ENCODE peak calls at places on chromosomes 16 and 17, in six cellular contexts. One of them, this sample, is unnamed. For H3K4me1, the result is how much of the 10 kb centered on the place peaks cover.

GRCh38 chr17:521168-521525 is 168.5 kb upstream of the RPH3AL start:
- DNase-seq in tibial nerve: no peak
- DNase-seq in Karpas-422: no peak
- DNase-seq in fibroblast of lung: no peak
- DNase-seq in adrenal gland: no peak
- DNase-seq in breast epithelium: no peak
- DNase-seq in this sample: no peak

GRCh38 chr17:75086496-75087181 is 1.1 kb upstream of the SLC16A5 start:
- DNase-seq in adrenal gland: no peak
- DNase-seq in breast epithelium: no peak
- DNase-seq in Karpas-422: no peak
- DNase-seq in tibial nerve: no peak
- DNase-seq in fibroblast of lung: no peak
- DNase-seq in this sample: peak

GRCh38 chr17:17783825-17784598 is 52.8 kb downstream of the SREBF1 start:
- DNase-seq in adrenal gland: peak
- DNase-seq in fibroblast of lung: peak
- DNase-seq in breast epithelium: no peak
- DNase-seq in Karpas-422: peak
- DNase-seq in tibial nerve: no peak
- DNase-seq in this sample: peak

GRCh38 chr16:65524997-65525396 is 403.1 kb upstream of the CDH11 start:
- DNase-seq in tibial nerve: no peak
- DNase-seq in adrenal gland: no peak
- DNase-seq in breast epithelium: no peak
- DNase-seq in Karpas-422: no peak
- DNase-seq in fibroblast of lung: peak
- DNase-seq in this sample: no peak

GRCh38 chr16:58661199-58661830 is 23.3 kb downstream of the SLC38A7 start:
- DNase-seq in breast epithelium: no peak
- DNase-seq in tibial nerve: no peak
- DNase-seq in fibroblast of lung: peak
- DNase-seq in Karpas-422: peak
- DNase-seq in adrenal gland: peak
- DNase-seq in this sample: peak

GRCh38 chr16:48156790-48157209 is 1.0 kb upstream of the ABCC12 start:
- DNase-seq in adrenal gland: peak
- DNase-seq in fibroblast of lung: peak
- DNase-seq in breast epithelium: peak
- DNase-seq in Karpas-422: peak
- DNase-seq in tibial nerve: peak
- DNase-seq in this sample: peak

GRCh38 chr17:42985225-42985624 is 4.9 kb downstream of the RUNDC1 start:
- DNase-seq in tibial nerve: no peak
- DNase-seq in fibroblast of lung: no peak
- DNase-seq in Karpas-422: peak
- DNase-seq in breast epithelium: no peak
- DNase-seq in adrenal gland: no peak
- DNase-seq in this sample: no peak

GRCh38 chr16:24800586-24800985 is 45.2 kb upstream of the SLC5A11 start:
- DNase-seq in tibial nerve: no peak
- DNase-seq in fibroblast of lung: peak
- DNase-seq in Karpas-422: peak
- DNase-seq in breast epithelium: no peak
- DNase-seq in adrenal gland: no peak
- DNase-seq in this sample: no peak

GRCh38 chr16:52993179-52993578 is 59.5 kb downstream of the CHD9NB start:
- DNase-seq in tibial nerve: no peak
- DNase-seq in adrenal gland: no peak
- DNase-seq in breast epithelium: no peak
- DNase-seq in fibroblast of lung: no peak
- DNase-seq in Karpas-422: no peak
- DNase-seq in this sample: no peak

GRCh38 chr17:9677411-9677810 is 32.1 kb downstream of the USP43 start:
- DNase-seq in adrenal gland: no peak
- DNase-seq in Karpas-422: no peak
- DNase-seq in tibial nerve: no peak
- DNase-seq in breast epithelium: no peak
- DNase-seq in fibroblast of lung: no peak
- DNase-seq in this sample: no peak

GRCh38 chr17:61000911-61001310 is 323.3 kb downstream of the BCAS3 start:
- DNase-seq in Karpas-422: no peak
- DNase-seq in adrenal gland: no peak
- DNase-seq in breast epithelium: no peak
- DNase-seq in tibial nerve: no peak
- DNase-seq in fibroblast of lung: peak
- DNase-seq in this sample: no peak

GRCh38 chr17:46857600-46857999 is 6.2 kb downstream of the WNT9B start:
- DNase-seq in tibial nerve: no peak
- DNase-seq in adrenal gland: no peak
- DNase-seq in Karpas-422: no peak
- DNase-seq in fibroblast of lung: no peak
- DNase-seq in breast epithelium: no peak
- DNase-seq in this sample: no peak

GRCh38 chr17:40883031-40883430 is 2.0 kb downstream of the KRT20 start:
- DNase-seq in fibroblast of lung: no peak
- DNase-seq in adrenal gland: no peak
- DNase-seq in tibial nerve: no peak
- DNase-seq in breast epithelium: no peak
- DNase-seq in Karpas-422: no peak
- DNase-seq in this sample: no peak

GRCh38 chr17:17051380-17051779 is 9.1 kb downstream of the MPRIP start:
- DNase-seq in fibroblast of lung: no peak
- DNase-seq in Karpas-422: no peak
- DNase-seq in tibial nerve: no peak
- DNase-seq in adrenal gland: no peak
- DNase-seq in breast epithelium: no peak
- DNase-seq in this sample: no peak

GRCh38 chr17:2237960-2238359 is 65.6 kb downstream of the SMG6 start:
- DNase-seq in breast epithelium: no peak
- DNase-seq in tibial nerve: no peak
- DNase-seq in adrenal gland: no peak
- DNase-seq in fibroblast of lung: no peak
- DNase-seq in Karpas-422: no peak
- DNase-seq in this sample: no peak

GRCh38 chr16:24844101-24845030 is 1.4 kb upstream of the SLC5A11 start:
- DNase-seq in fibroblast of lung: no peak
- DNase-seq in Karpas-422: no peak
- DNase-seq in tibial nerve: no peak
- DNase-seq in breast epithelium: no peak
- DNase-seq in adrenal gland: no peak
- DNase-seq in this sample: peak

GRCh38 chr17:7929158-7930029 is at the start of gene KCNAB3:
- DNase-seq in tibial nerve: no peak
- DNase-seq in adrenal gland: no peak
- DNase-seq in Karpas-422: peak
- DNase-seq in fibroblast of lung: peak
- DNase-seq in breast epithelium: no peak
- DNase-seq in this sample: no peak

GRCh38 chr17:66557193-66557592 is 254.8 kb downstream of the PRKCA start:
- DNase-seq in Karpas-422: no peak
- DNase-seq in adrenal gland: no peak
- DNase-seq in breast epithelium: no peak
- DNase-seq in fibroblast of lung: no peak
- DNase-seq in tibial nerve: no peak
- DNase-seq in this sample: no peak

GRCh38 chr17:11308550-11308949 is 67.5 kb downstream of the SHISA6 start:
- DNase-seq in adrenal gland: no peak
- DNase-seq in tibial nerve: no peak
- DNase-seq in Karpas-422: no peak
- DNase-seq in breast epithelium: no peak
- DNase-seq in fibroblast of lung: no peak
- DNase-seq in this sample: no peak

GRCh38 chr16:30997887-30998711 is 12.3 kb downstream of the STX1B start:
- DNase-seq in tibial nerve: no peak
- DNase-seq in adrenal gland: peak
- DNase-seq in breast epithelium: no peak
- DNase-seq in Karpas-422: no peak
- DNase-seq in fibroblast of lung: peak
- DNase-seq in this sample: no peak

GRCh38 chr16:12002447-12003006 is 26.0 kb downstream of the SNX29 start:
- DNase-seq in adrenal gland: no peak
- DNase-seq in fibroblast of lung: peak
- DNase-seq in Karpas-422: no peak
- DNase-seq in breast epithelium: no peak
- DNase-seq in tibial nerve: no peak
- DNase-seq in this sample: no peak

GRCh38 chr17:27547301-27547683 is 83.7 kb upstream of the LGALS9 start:
- DNase-seq in adrenal gland: no peak
- DNase-seq in breast epithelium: no peak
- DNase-seq in Karpas-422: no peak
- DNase-seq in tibial nerve: no peak
- DNase-seq in fibroblast of lung: no peak
- DNase-seq in this sample: no peak

GRCh38 chr17:27315796-27316465 is 22.0 kb downstream of the WSB1 start:
- DNase-seq in tibial nerve: no peak
- DNase-seq in fibroblast of lung: no peak
- DNase-seq in breast epithelium: no peak
- DNase-seq in adrenal gland: no peak
- DNase-seq in Karpas-422: no peak
- DNase-seq in this sample: no peak

GRCh38 chr17:61619493-61619892 is 28.5 kb upstream of the NACA2 start:
- DNase-seq in breast epithelium: no peak
- DNase-seq in adrenal gland: no peak
- DNase-seq in tibial nerve: no peak
- DNase-seq in fibroblast of lung: peak
- DNase-seq in Karpas-422: peak
- DNase-seq in this sample: no peak

GRCh38 chr16:19885456-19886060 is 910 bp upstream of the GPRC5B start:
- DNase-seq in fibroblast of lung: no peak
- DNase-seq in breast epithelium: no peak
- DNase-seq in Karpas-422: no peak
- DNase-seq in adrenal gland: no peak
- DNase-seq in tibial nerve: no peak
- DNase-seq in this sample: no peak

GRCh38 chr17:44097110-44097810 is 26.2 kb downstream of the HDAC5 start:
- DNase-seq in tibial nerve: no peak
- DNase-seq in adrenal gland: peak
- DNase-seq in Karpas-422: no peak
- DNase-seq in fibroblast of lung: peak
- DNase-seq in breast epithelium: no peak
- DNase-seq in this sample: no peak

DNA sequence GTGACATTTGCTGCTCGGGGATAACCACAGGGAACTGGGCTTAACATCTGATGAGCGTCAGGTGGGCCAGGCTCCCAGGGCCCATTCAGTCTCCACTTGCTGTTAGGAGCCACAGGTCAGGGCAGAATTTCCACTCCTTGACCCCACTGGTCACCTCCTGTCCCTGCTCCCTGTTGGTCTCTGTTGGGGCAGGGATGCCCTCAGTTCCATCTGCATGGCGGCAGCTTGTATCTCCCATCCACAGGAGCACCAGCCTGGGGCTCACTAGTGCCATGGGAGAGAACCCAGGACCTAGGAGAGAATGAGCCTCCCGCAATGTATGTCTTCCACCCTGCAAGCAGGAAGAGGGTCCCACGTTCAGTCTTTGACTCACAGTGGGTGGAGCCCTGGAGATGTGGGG is 212.1 kb downstream of the CCDC182 start:
- DNase-seq in breast epithelium: no peak
- DNase-seq in tibial nerve: no peak
- DNase-seq in fibroblast of lung: no peak
- DNase-seq in adrenal gland: no peak
- DNase-seq in Karpas-422: no peak
- DNase-seq in this sample: no peak
- H3K27ac ChIP-seq in breast epithelium: no peak
- H3K27ac ChIP-seq in tibial nerve: no peak
- H3K27ac ChIP-seq in fibroblast of lung: no peak
- H3K27ac ChIP-seq in adrenal gland: no peak
- H3K27ac ChIP-seq in Karpas-422: peak
- H3K27ac ChIP-seq in this sample: no peak

GRCh38 chr17:48294989-48295892 is 134.8 kb downstream of the SKAP1 start:
- DNase-seq in breast epithelium: no peak
- DNase-seq in adrenal gland: no peak
- DNase-seq in Karpas-422: peak
- DNase-seq in tibial nerve: no peak
- DNase-seq in fibroblast of lung: no peak
- DNase-seq in this sample: no peak

GRCh38 chr17:48296453-48296852 is 133.6 kb downstream of the SKAP1 start:
- DNase-seq in adrenal gland: no peak
- DNase-seq in tibial nerve: no peak
- DNase-seq in Karpas-422: no peak
- DNase-seq in fibroblast of lung: no peak
- DNase-seq in breast epithelium: no peak
- DNase-seq in this sample: no peak

GRCh38 chr17:48301002-48301401 is 129.0 kb downstream of the SKAP1 start:
- DNase-seq in fibroblast of lung: no peak
- DNase-seq in adrenal gland: no peak
- DNase-seq in tibial nerve: no peak
- DNase-seq in breast epithelium: no peak
- DNase-seq in Karpas-422: no peak
- DNase-seq in this sample: no peak

GRCh38 chr17:48297825-48298224 is 132.2 kb downstream of the SKAP1 start:
- DNase-seq in fibroblast of lung: no peak
- DNase-seq in breast epithelium: no peak
- DNase-seq in adrenal gland: no peak
- DNase-seq in tibial nerve: no peak
- DNase-seq in Karpas-422: no peak
- DNase-seq in this sample: peak

GRCh38 chr17:48299760-48300159 is 130.3 kb downstream of the SKAP1 start:
- DNase-seq in Karpas-422: no peak
- DNase-seq in adrenal gland: no peak
- DNase-seq in tibial nerve: no peak
- DNase-seq in fibroblast of lung: no peak
- DNase-seq in breast epithelium: no peak
- DNase-seq in this sample: no peak
- H3K4me1 ChIP-seq in Karpas-422: under half
- H3K4me1 ChIP-seq in adrenal gland: under half
- H3K4me1 ChIP-seq in tibial nerve: under half
- H3K4me1 ChIP-seq in fibroblast of lung: under half
- H3K4me1 ChIP-seq in breast epithelium: under half
- H3K4me1 ChIP-seq in this sample: under half

DNA sequence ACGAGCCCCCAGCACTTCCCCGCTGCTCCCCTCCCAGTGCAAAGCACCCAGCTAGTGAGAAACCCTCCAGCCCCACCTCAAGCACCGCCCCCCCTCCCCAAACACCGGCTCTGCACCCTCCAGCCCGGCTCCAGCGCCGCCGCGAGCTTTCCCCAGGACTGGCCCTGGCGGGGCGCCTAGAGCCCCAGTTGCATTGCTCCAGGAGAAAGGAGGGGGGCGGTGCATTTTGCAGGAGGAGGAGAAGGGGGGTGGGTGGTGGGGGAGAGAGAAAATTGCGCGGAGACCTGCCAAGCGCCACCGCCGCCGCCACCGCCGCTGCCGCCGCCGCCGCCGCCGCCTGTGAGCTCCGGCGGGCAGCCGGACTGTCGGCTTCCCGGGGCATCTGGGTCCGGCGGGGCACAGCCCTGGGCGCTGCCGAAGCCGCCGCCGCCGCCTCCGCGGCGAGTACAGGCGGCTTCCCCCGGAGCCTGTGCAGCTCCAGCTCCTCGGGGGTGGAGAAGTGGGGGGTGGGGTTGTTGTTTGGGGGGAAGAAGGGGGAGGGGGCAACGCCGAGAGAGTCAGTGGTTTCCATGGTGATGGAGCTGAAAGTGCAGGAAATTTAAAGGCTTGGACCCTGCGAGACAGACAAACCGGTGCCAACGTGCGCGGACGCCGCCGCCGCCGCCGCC is at the start of gene NOG:
- DNase-seq in fibroblast of lung: peak
- DNase-seq in adrenal gland: no peak
- DNase-seq in tibial nerve: no peak
- DNase-seq in Karpas-422: no peak
- DNase-seq in breast epithelium: no peak
- DNase-seq in this sample: peak
- H3K27ac ChIP-seq in fibroblast of lung: peak
- H3K27ac ChIP-seq in adrenal gland: no peak
- H3K27ac ChIP-seq in tibial nerve: peak
- H3K27ac ChIP-seq in Karpas-422: no peak
- H3K27ac ChIP-seq in breast epithelium: peak
- H3K27ac ChIP-seq in this sample: no peak

GRCh38 chr16:57481421-57481820 is 4.9 kb downstream of the DOK4 start:
- DNase-seq in adrenal gland: no peak
- DNase-seq in Karpas-422: no peak
- DNase-seq in fibroblast of lung: no peak
- DNase-seq in breast epithelium: peak
- DNase-seq in tibial nerve: peak
- DNase-seq in this sample: no peak
- H3K4me1 ChIP-seq in adrenal gland: under half
- H3K4me1 ChIP-seq in Karpas-422: under half
- H3K4me1 ChIP-seq in fibroblast of lung: under half
- H3K4me1 ChIP-seq in breast epithelium: under half
- H3K4me1 ChIP-seq in tibial nerve: half or more
- H3K4me1 ChIP-seq in this sample: under half